ENCODE peak calls at places on chromosomes 3 and 15, in four cellular contexts. T, H, P and A are unnamed samples.

GRCh38 chr3:123028233-123028828 is 768 bp upstream of the SEMA5B start:
- DNase-seq in P (no peak), T (peak; percentile 60), H (peak; percentile 85), A (no peak)

GRCh38 chr15:64455951-64456350 is 4.4 kb upstream of the ZNF609 start:
- DNase-seq in T (peak; percentile 45), H (no peak), P (no peak), A (no peak)

GRCh38 chr3:191412764-191413163 is 48.2 kb upstream of the PYDC2 start:
- DNase-seq in P (no peak), T (no peak), H (peak; percentile 93), A (peak; percentile 30)

GRCh38 chr3:159882784-159883779 is 105.6 kb upstream of the IL12A start:
- DNase-seq in P (no peak), T (no peak), H (peak; percentile 63), A (peak; percentile 22)

GRCh38 chr3:66395635-66396034 is 105.2 kb downstream of the LRIG1 start:
- DNase-seq in P (no peak), H (no peak), T (no peak), A (no peak)

GRCh38 chr15:69468241-69469121 is 15.9 kb downstream of the RPLP1 start:
- DNase-seq in T (peak; percentile 28), P (no peak), H (peak; percentile 47), A (no peak)

GRCh38 chr3:140557476-140557875 is 120.4 kb upstream of the TRIM42 start:
- DNase-seq in H (no peak), P (no peak), T (no peak), A (no peak)

GRCh38 chr15:48331796-48332641 is 790 bp downstream of the DUT start:
- DNase-seq in H (peak; percentile 62), T (peak; percentile 83), P (peak; percentile 17), A (peak; percentile 68)

GRCh38 chr3:98962189-98962930 is 60.9 kb upstream of the DCBLD2 start:
- DNase-seq in H (peak; percentile 98), P (no peak), T (no peak), A (no peak)

GRCh38 chr15:67114846-67115521 is 49.6 kb downstream of the SMAD3 start:
- DNase-seq in P (no peak), H (no peak), T (no peak), A (no peak)

GRCh38 chr3:150736903-150737832 is 25.8 kb downstream of the SIAH2 start:
- DNase-seq in H (peak; percentile 64), T (no peak), P (no peak), A (no peak)

GRCh38 chr3:103247459-103247858 is 812.6 kb downstream of the ZPLD1 start:
- DNase-seq in T (no peak), H (no peak), P (no peak), A (no peak)

GRCh38 chr3:88807471-88808090 is 299.8 kb upstream of the EPHA3 start:
- DNase-seq in H (peak; percentile 27), P (no peak), T (no peak), A (no peak)

GRCh38 chr3:56801151-56801596 is 575 bp downstream of the ARHGEF3 start:
- DNase-seq in H (no peak), P (no peak), T (no peak), A (no peak)

GRCh38 chr3:10614160-10614559 is 108.8 kb upstream of the ATP2B2 start:
- DNase-seq in T (no peak), H (no peak), P (no peak), A (no peak)

GRCh38 chr3:10620833-10621082 is 115.4 kb upstream of the ATP2B2 start:
- DNase-seq in T (no peak), H (no peak), P (no peak), A (no peak)

GRCh38 chr3:10619989-10620832 is 114.8 kb upstream of the ATP2B2 start:
- DNase-seq in H (no peak), P (no peak), T (no peak), A (no peak)

GRCh38 chr3:10615715-10616114 is 110.3 kb upstream of the ATP2B2 start:
- DNase-seq in H (no peak), T (no peak), P (no peak), A (no peak)
- TF ChIP-seq CTCF in H (no peak), T (no peak), P (no peak), A (no peak)

DNA sequence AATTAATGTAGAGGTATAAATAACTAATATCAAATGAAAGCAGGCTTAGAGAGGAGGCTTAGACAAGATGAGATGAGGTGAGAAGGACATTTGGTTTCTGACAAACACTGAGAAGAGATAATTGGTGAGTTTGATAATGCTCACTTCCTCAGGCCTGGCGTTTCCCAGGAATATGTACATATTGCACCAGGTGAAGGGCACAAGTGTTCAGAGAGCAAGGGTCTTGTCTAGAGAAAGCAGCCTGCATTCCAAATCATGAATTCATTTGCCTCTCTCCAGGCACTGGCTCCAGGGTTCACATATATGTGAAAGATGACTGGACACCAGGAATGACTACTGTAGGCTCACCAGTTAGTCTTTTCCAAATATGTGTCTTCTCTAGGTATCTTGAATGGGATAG is 48.0 kb upstream of the LPP start:
- DNase-seq in P (no peak), H (no peak), T (no peak), A (no peak)
- TF ChIP-seq CTCF in P (no peak), H (no peak), T (no peak), A (no peak)

GRCh38 chr15:80984856-80985255 is 4.8 kb downstream of the MESD start:
- DNase-seq in P (no peak), T (peak; percentile 62), H (peak; percentile 33), A (no peak)

GRCh38 chr15:80982839-80983238 is 6.8 kb downstream of the MESD start:
- DNase-seq in P (no peak), H (no peak), T (no peak), A (no peak)

GRCh38 chr15:80979538-80980200 is 9.9 kb downstream of the MESD start:
- DNase-seq in P (no peak), H (no peak), T (no peak), A (no peak)

GRCh38 chr15:80978685-80979084 is 10.9 kb downstream of the MESD start:
- DNase-seq in H (peak; percentile 54), T (no peak), P (no peak), A (no peak)

DNA sequence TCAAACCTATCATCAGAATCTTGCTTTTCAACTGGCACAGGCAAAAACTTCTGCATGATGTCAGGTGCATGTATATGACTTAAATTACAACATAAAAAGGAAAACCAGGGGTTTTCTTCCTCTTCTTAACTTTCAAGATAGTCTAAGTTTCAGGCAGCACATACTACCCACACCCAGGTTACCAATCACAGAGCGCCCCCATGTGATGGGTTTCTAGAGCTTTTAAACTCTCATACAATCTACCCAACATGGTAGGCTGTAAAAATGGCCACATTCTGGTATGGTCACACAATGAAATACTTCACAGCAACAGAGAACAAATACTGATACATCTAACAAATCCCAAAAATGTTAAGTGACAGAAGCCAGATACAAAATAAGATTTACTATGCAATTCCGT is 7.4 kb downstream of the MESD start:
- DNase-seq in P (no peak), H (no peak), T (no peak), A (no peak)
- TF ChIP-seq CTCF in P (no peak), H (no peak), T (no peak), A (no peak)

DNA sequence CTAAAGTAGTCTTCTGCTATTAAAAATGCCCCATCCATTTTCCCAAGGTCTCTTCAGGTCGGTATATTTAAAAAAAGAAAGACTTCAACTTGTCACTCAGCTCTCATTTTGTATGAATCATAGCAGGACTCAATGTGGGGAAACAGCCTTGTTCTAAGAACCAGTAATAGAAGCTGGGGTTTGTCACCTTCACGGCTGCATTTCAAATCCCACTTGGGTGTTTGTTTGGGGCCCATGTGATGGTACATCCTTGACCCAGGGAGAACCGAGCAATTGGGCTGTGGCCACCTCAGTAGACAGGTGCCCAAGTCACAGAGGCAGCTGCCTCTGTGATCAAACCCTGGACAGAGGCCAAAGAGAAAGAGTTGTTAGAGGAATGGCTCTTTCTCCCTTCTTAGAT is 70.3 kb upstream of the ARL8B start:
- DNase-seq in P (no peak), T (no peak), H (no peak), A (no peak)
- TF ChIP-seq CTCF in P (no peak), T (no peak), H (no peak), A (no peak)